ENCODE peak calls at places on chromosomes 12 and 14, in five cellular contexts. One of them, this sample, is unnamed.

GRCh38 chr14:60724080-60724618 is at the start of gene SIX4:
- DNase-seq in prostate gland: peak
- DNase-seq in WTC11: peak
- DNase-seq in NCI-H1048: peak
- DNase-seq in stromal cell of bone marrow: peak
- DNase-seq in this sample: peak

GRCh38 chr12:90393089-90393488 is 561.9 kb downstream of the CCER1 start:
- DNase-seq in stromal cell of bone marrow: no peak
- DNase-seq in NCI-H1048: no peak
- DNase-seq in prostate gland: no peak
- DNase-seq in WTC11: no peak
- DNase-seq in this sample: no peak

GRCh38 chr14:61188936-61189808 is 92.0 kb downstream of the TMEM30B start:
- DNase-seq in NCI-H1048: no peak
- DNase-seq in WTC11: peak
- DNase-seq in prostate gland: peak
- DNase-seq in stromal cell of bone marrow: peak
- DNase-seq in this sample: peak

GRCh38 chr12:15155271-15155670 is 65.9 kb downstream of the RERG start:
- DNase-seq in NCI-H1048: no peak
- DNase-seq in prostate gland: no peak
- DNase-seq in stromal cell of bone marrow: no peak
- DNase-seq in WTC11: no peak
- DNase-seq in this sample: no peak

GRCh38 chr12:28583771-28584261 is 393.6 kb downstream of the CCDC91 start:
- DNase-seq in prostate gland: no peak
- DNase-seq in NCI-H1048: no peak
- DNase-seq in WTC11: no peak
- DNase-seq in stromal cell of bone marrow: peak
- DNase-seq in this sample: no peak

GRCh38 chr12:66361703-66362102 is 59.4 kb downstream of the HELB start:
- DNase-seq in prostate gland: no peak
- DNase-seq in stromal cell of bone marrow: no peak
- DNase-seq in WTC11: no peak
- DNase-seq in NCI-H1048: no peak
- DNase-seq in this sample: no peak

GRCh38 chr14:21055473-21056117 is 2.0 kb upstream of the RNASE8 start:
- DNase-seq in prostate gland: no peak
- DNase-seq in stromal cell of bone marrow: no peak
- DNase-seq in NCI-H1048: no peak
- DNase-seq in WTC11: no peak
- DNase-seq in this sample: peak

GRCh38 chr12:103705927-103706326 is 118.9 kb downstream of the STAB2 start:
- DNase-seq in WTC11: no peak
- DNase-seq in NCI-H1048: no peak
- DNase-seq in prostate gland: no peak
- DNase-seq in stromal cell of bone marrow: no peak
- DNase-seq in this sample: no peak

GRCh38 chr14:78863143-78863542 is 693.0 kb downstream of the NRXN3 start:
- DNase-seq in prostate gland: no peak
- DNase-seq in stromal cell of bone marrow: peak
- DNase-seq in NCI-H1048: no peak
- DNase-seq in WTC11: peak
- DNase-seq in this sample: no peak

GRCh38 chr12:117514016-117514415 is 152.6 kb upstream of the NOS1 start:
- DNase-seq in NCI-H1048: no peak
- DNase-seq in stromal cell of bone marrow: no peak
- DNase-seq in prostate gland: peak
- DNase-seq in WTC11: no peak
- DNase-seq in this sample: no peak

GRCh38 chr14:22901799-22902198 is 17.1 kb downstream of the RBM23 start:
- DNase-seq in prostate gland: no peak
- DNase-seq in WTC11: no peak
- DNase-seq in stromal cell of bone marrow: no peak
- DNase-seq in NCI-H1048: no peak
- DNase-seq in this sample: no peak

GRCh38 chr14:31787377-31787776 is 226.2 kb downstream of the NUBPL start:
- DNase-seq in prostate gland: no peak
- DNase-seq in WTC11: no peak
- DNase-seq in NCI-H1048: no peak
- DNase-seq in stromal cell of bone marrow: no peak
- DNase-seq in this sample: peak

GRCh38 chr12:57091633-57092528 is 3.0 kb downstream of the NAB2 start:
- DNase-seq in stromal cell of bone marrow: no peak
- DNase-seq in prostate gland: no peak
- DNase-seq in NCI-H1048: no peak
- DNase-seq in WTC11: no peak
- DNase-seq in this sample: no peak

GRCh38 chr12:116065561-116065960 is 211.9 kb downstream of the MED13L start:
- DNase-seq in NCI-H1048: no peak
- DNase-seq in prostate gland: no peak
- DNase-seq in stromal cell of bone marrow: no peak
- DNase-seq in WTC11: no peak
- DNase-seq in this sample: no peak

GRCh38 chr12:122421815-122422737 is at the start of gene CLIP1:
- DNase-seq in NCI-H1048: no peak
- DNase-seq in prostate gland: peak
- DNase-seq in stromal cell of bone marrow: peak
- DNase-seq in WTC11: peak
- DNase-seq in this sample: peak